ENCODE peak calls at places on chromosomes 16 and 17, in nine cellular contexts. K is H1; U is effector CD4-positive, alpha-beta T cell; D is stimulated activated CD8-positive, alpha-beta memory T cell treated with anti-CD3 and anti-CD28 coated beads, Interleukin-2, amount 100 ng/mL, for 1 hour; A is IMR-90; B is stimulated activated CD4-positive, alpha-beta T cell treated with anti-CD3 and anti-CD28 coated beads, Interleukin-2, amount 100 ng/mL, for 48 hours; J is GM04503; O is NCI-H345; S is cardiac muscle cell. E is an unnamed sample.
A peak's percentile ranks its signal among the peaks of the same experiment; 100 is the strongest.

GRCh38 chr16:78430281-78430680 is 330.8 kb downstream of the WWOX start:
- DNase-seq in K (no peak), S (no peak), U (no peak), B (no peak), J (no peak), A (no peak), D (no peak), O (no peak), E (no peak)

GRCh38 chr17:57855391-57856035 is 5.7 kb upstream of the MRPS23 start:
- DNase-seq in K (peak; percentile 43), D (no peak), J (no peak), O (no peak), U (no peak), S (no peak), A (no peak), B (no peak), E (no peak)

GRCh38 chr17:64787921-64788271 is 125.8 kb upstream of the SMURF2 start:
- DNase-seq in A (no peak), J (no peak), U (no peak), O (no peak), S (no peak), K (no peak), B (no peak), D (no peak), E (no peak)

GRCh38 chr16:15396948-15397594 is 1.5 kb downstream of the MPV17L start:
- DNase-seq in O (no peak), A (no peak), B (no peak), D (no peak), K (no peak), J (no peak), U (no peak), S (no peak), E (no peak)

GRCh38 chr16:13307861-13308260 is 406.5 kb downstream of the SHISA9 start:
- DNase-seq in K (no peak), J (peak; percentile 40), D (no peak), A (no peak), U (no peak), B (no peak), O (no peak), S (no peak), E (peak; percentile 58)

GRCh38 chr17:20954794-20955193 is 88.0 kb downstream of the USP22 start:
- DNase-seq in D (no peak), U (no peak), K (no peak), A (no peak), J (no peak), S (no peak), O (no peak), B (no peak), E (no peak)

GRCh38 chr16:85055503-85056210 is 28.1 kb downstream of the KIAA0513 start:
- DNase-seq in D (peak; percentile 44), O (no peak), A (peak; percentile 63), U (peak; percentile 65), J (peak; percentile 21), B (peak; percentile 57), S (peak; percentile 72), K (no peak), E (peak; percentile 75)

GRCh38 chr17:47192549-47192948 is 3.5 kb upstream of the CDC27 start:
- DNase-seq in O (peak; percentile 72), U (no peak), B (no peak), A (no peak), S (no peak), K (no peak), D (no peak), J (peak; percentile 23), E (peak; percentile 75)

GRCh38 chr17:75288784-75289121 is 480 bp downstream of the SLC25A19 start:
- DNase-seq in A (no peak), O (peak; percentile 75), B (peak; percentile 36), D (no peak), K (peak; percentile 69), J (no peak), S (no peak), U (peak; percentile 38), E (no peak)

GRCh38 chr17:64296246-64296645 is 33.2 kb upstream of the TEX2 start:
- DNase-seq in S (no peak), K (no peak), A (peak; percentile 6), U (no peak), D (no peak), B (no peak), O (no peak), J (no peak), E (no peak)

GRCh38 chr17:63395075-63395815 is 50.9 kb downstream of the CYB561 start:
- DNase-seq in O (no peak), B (no peak), D (no peak), U (no peak), A (peak; percentile 73), S (peak; percentile 76), K (no peak), J (peak; percentile 67), E (peak; percentile 87)

GRCh38 chr16:87303431-87303930 is 13.7 kb downstream of the C16orf95 start:
- DNase-seq in A (peak; percentile 18), O (no peak), D (no peak), J (no peak), B (no peak), K (no peak), U (no peak), S (no peak), E (peak; percentile 66)

GRCh38 chr17:35898283-35899070 is 18.3 kb upstream of the CCL5 start:
- DNase-seq in U (no peak), J (no peak), S (peak; percentile 45), K (no peak), A (no peak), D (no peak), O (peak; percentile 55), B (no peak), E (peak; percentile 23)

GRCh38 chr17:82647593-82648164 is 565 bp downstream of the WDR45B start:
- DNase-seq in J (no peak), K (no peak), D (peak; percentile 30), U (peak; percentile 46), A (no peak), O (peak; percentile 25), B (peak; percentile 23), S (peak; percentile 15), E (no peak)

GRCh38 chr17:59521465-59522126 is 43.8 kb upstream of the DHX40 start:
- DNase-seq in K (peak; percentile 89), O (peak; percentile 42), U (peak; percentile 38), S (peak; percentile 83), B (peak; percentile 65), D (peak; percentile 13), A (peak; percentile 59), J (peak; percentile 15), E (peak; percentile 52)

E was measured in RPMI7951.